ENCODE peak calls at places on chromosome 11, in ten cellular contexts. U, N, T, F, E, Y, I, Z, Q and J are unnamed samples.

GRCh38 chr11:119615003-119615878 is 113.8 kb downstream of the NECTIN1 start:
- DNase-seq in U (no peak), N (peak), T (peak), F (peak), E (peak), Y (peak), I (peak), Z (peak), Q (peak), J (no peak)

GRCh38 chr11:23041104-23041503 is 180.8 kb upstream of the CCDC179 start:
- DNase-seq in U (no peak), N (no peak), T (no peak), F (no peak), E (no peak), Y (no peak), I (no peak), Z (no peak), Q (no peak), J (no peak)

GRCh38 chr11:72871089-72871488 is 56.9 kb downstream of the ATG16L2 start:
- DNase-seq in U (no peak), N (no peak), T (no peak), F (no peak), E (no peak), Y (no peak), I (no peak), Z (no peak), Q (peak), J (no peak)

GRCh38 chr11:96055706-96056387 is 131.9 kb upstream of the MTMR2 start:
- DNase-seq in U (no peak), N (peak), T (peak), F (no peak), E (peak), Y (no peak), I (no peak), Z (no peak), Q (peak), J (no peak)

GRCh38 chr11:130581631-130582030 is 133.2 kb downstream of the ADAMTS15 start:
- DNase-seq in U (no peak), N (no peak), T (peak), F (no peak), E (peak), Y (no peak), I (peak), Z (no peak), Q (peak), J (no peak)

GRCh38 chr11:123654566-123655081 is at the start of gene SCN3B:
- DNase-seq in U (peak), N (peak), T (peak), F (peak), E (peak), Y (no peak), I (peak), Z (no peak), Q (peak), J (no peak)

GRCh38 chr11:28058333-28058732 is 49.6 kb downstream of the KIF18A start:
- DNase-seq in U (no peak), N (no peak), T (peak), F (no peak), E (no peak), Y (no peak), I (no peak), Z (no peak), Q (no peak), J (no peak)

GRCh38 chr11:20626279-20626678 is 26.9 kb downstream of the SLC6A5 start:
- DNase-seq in U (no peak), N (no peak), T (no peak), F (no peak), E (no peak), Y (no peak), I (no peak), Z (no peak), Q (no peak), J (no peak)

GRCh38 chr11:83191986-83192385 is 1.5 kb upstream of the ANKRD42 start:
- DNase-seq in U (peak), N (no peak), T (no peak), F (no peak), E (no peak), Y (no peak), I (no peak), Z (no peak), Q (no peak), J (no peak)

GRCh38 chr11:27420722-27421572 is 51.6 kb downstream of the LGR4 start:
- DNase-seq in U (peak), N (no peak), T (peak), F (no peak), E (no peak), Y (no peak), I (no peak), Z (no peak), Q (no peak), J (no peak)

GRCh38 chr11:119120639-119121007 is 757 bp upstream of the HINFP start:
- DNase-seq in U (peak), N (peak), T (peak), F (no peak), E (no peak), Y (no peak), I (no peak), Z (no peak), Q (peak), J (no peak)

GRCh38 chr11:66728760-66729385 is at the start of gene SPTBN2:
- DNase-seq in U (peak), N (peak), T (peak), F (no peak), E (no peak), Y (no peak), I (no peak), Z (no peak), Q (no peak), J (no peak)

GRCh38 chr11:61297741-61298140 is 2.6 kb upstream of the VWCE start:
- DNase-seq in U (no peak), N (peak), T (peak), F (peak), E (peak), Y (no peak), I (no peak), Z (no peak), Q (peak), J (no peak)

GRCh38 chr11:74316772-74317505 is 5.5 kb upstream of the P4HA3 start:
- DNase-seq in U (no peak), N (no peak), T (peak), F (no peak), E (peak), Y (no peak), I (no peak), Z (no peak), Q (peak), J (no peak)

GRCh38 chr11:101034076-101034475 is 95.5 kb downstream of the PGR start:
- DNase-seq in U (no peak), N (no peak), T (no peak), F (no peak), E (no peak), Y (no peak), I (no peak), Z (no peak), Q (peak), J (no peak)

GRCh38 chr11:104256525-104256924 is 92.6 kb upstream of the PDGFD start:
- DNase-seq in U (no peak), N (peak), T (no peak), F (no peak), E (no peak), Y (no peak), I (no peak), Z (no peak), Q (peak), J (no peak)

GRCh38 chr11:121105063-121105480 is 4.0 kb downstream of the TECTA start:
- DNase-seq in U (no peak), N (no peak), T (no peak), F (peak), E (no peak), Y (no peak), I (no peak), Z (no peak), Q (peak), J (no peak)

GRCh38 chr11:120324932-120325810 is at the start of gene TLCD5:
- DNase-seq in U (peak), N (peak), T (peak), F (peak), E (peak), Y (peak), I (peak), Z (no peak), Q (peak), J (no peak)

GRCh38 chr11:122210378-122210995 is 94.5 kb upstream of the BLID start:
- DNase-seq in U (no peak), N (no peak), T (no peak), F (no peak), E (no peak), Y (no peak), I (no peak), Z (no peak), Q (no peak), J (no peak)

GRCh38 chr11:25991476-25991875 is 340.5 kb upstream of the ANO3 start:
- DNase-seq in U (no peak), N (no peak), T (no peak), F (no peak), E (no peak), Y (no peak), I (no peak), Z (no peak), Q (no peak), J (no peak)

GRCh38 chr11:63032451-63032850 is 16.8 kb upstream of the SLC22A8 start:
- DNase-seq in U (no peak), N (no peak), T (no peak), F (no peak), E (no peak), Y (no peak), I (no peak), Z (no peak), Q (no peak), J (no peak)

GRCh38 chr11:78350646-78351165 is 66.9 kb downstream of the GAB2 start:
- DNase-seq in U (no peak), N (no peak), T (peak), F (peak), E (no peak), Y (no peak), I (no peak), Z (peak), Q (peak), J (no peak)

GRCh38 chr11:61919841-61920631 is 2.7 kb upstream of the RAB3IL1 start:
- DNase-seq in U (peak), N (no peak), T (no peak), F (no peak), E (no peak), Y (no peak), I (no peak), Z (no peak), Q (no peak), J (no peak)

GRCh38 chr11:121886005-121886739 is 229.8 kb downstream of the BLID start:
- DNase-seq in U (no peak), N (no peak), T (no peak), F (peak), E (no peak), Y (no peak), I (no peak), Z (no peak), Q (no peak), J (no peak)

GRCh38 chr11:105202844-105203548 is 63.4 kb upstream of the CARD18 start:
- DNase-seq in U (no peak), N (peak), T (peak), F (peak), E (no peak), Y (peak), I (no peak), Z (no peak), Q (no peak), J (no peak)

GRCh38 chr11:96238563-96239166 is 104.3 kb downstream of the MAML2 start:
- DNase-seq in U (no peak), N (no peak), T (peak), F (no peak), E (no peak), Y (no peak), I (no peak), Z (no peak), Q (peak), J (no peak)

GRCh38 chr11:113529606-113530005 is 54.4 kb upstream of the DRD2 start:
- DNase-seq in U (no peak), N (no peak), T (no peak), F (no peak), E (no peak), Y (no peak), I (no peak), Z (no peak), Q (no peak), J (no peak)

GRCh38 chr11:122711362-122711761 is 55.8 kb downstream of the UBASH3B start:
- DNase-seq in U (no peak), N (no peak), T (no peak), F (peak), E (peak), Y (no peak), I (no peak), Z (no peak), Q (no peak), J (no peak)

GRCh38 chr11:32426192-32426591 is 9.1 kb downstream of the WT1 start:
- DNase-seq in U (no peak), N (no peak), T (no peak), F (no peak), E (no peak), Y (no peak), I (no peak), Z (no peak), Q (no peak), J (no peak)

GRCh38 chr11:127059286-127060200 is 59.0 kb upstream of the KIRREL3 start:
- DNase-seq in U (no peak), N (no peak), T (peak), F (no peak), E (no peak), Y (no peak), I (no peak), Z (no peak), Q (no peak), J (no peak)

GRCh38 chr11:122167100-122167499 is 51.1 kb upstream of the BLID start:
- DNase-seq in U (no peak), N (peak), T (peak), F (peak), E (peak), Y (peak), I (no peak), Z (no peak), Q (peak), J (no peak)

GRCh38 chr11:16981651-16982194 is 32.5 kb downstream of the PLEKHA7 start:
- DNase-seq in U (no peak), N (no peak), T (peak), F (no peak), E (peak), Y (peak), I (no peak), Z (no peak), Q (peak), J (no peak)

GRCh38 chr11:128775513-128775912 is 81.6 kb downstream of the FLI1 start:
- DNase-seq in U (no peak), N (no peak), T (peak), F (peak), E (no peak), Y (no peak), I (no peak), Z (no peak), Q (no peak), J (no peak)

GRCh38 chr11:128776088-128776433 is 82.2 kb downstream of the FLI1 start:
- DNase-seq in U (no peak), N (no peak), T (no peak), F (no peak), E (peak), Y (no peak), I (no peak), Z (no peak), Q (no peak), J (no peak)

GRCh38 chr11:128774593-128774992 is 80.7 kb downstream of the FLI1 start:
- DNase-seq in U (no peak), N (no peak), T (no peak), F (peak), E (no peak), Y (no peak), I (no peak), Z (no peak), Q (no peak), J (no peak)

GRCh38 chr11:128771102-128771501 is 77.2 kb downstream of the FLI1 start:
- DNase-seq in U (no peak), N (no peak), T (no peak), F (no peak), E (no peak), Y (no peak), I (no peak), Z (no peak), Q (no peak), J (no peak)

GRCh38 chr11:128772814-128773213 is 78.9 kb downstream of the FLI1 start:
- DNase-seq in U (no peak), N (no peak), T (no peak), F (peak), E (no peak), Y (no peak), I (no peak), Z (no peak), Q (no peak), J (no peak)
- H3K4me3 ChIP-seq in U (no peak), N (no peak), T (no peak), F (no peak), E (no peak), Y (no peak), I (no peak), Z (no peak), Q (no peak), J (no peak)

GRCh38 chr11:110711776-110712642 is at the start of gene ARHGAP20:
- DNase-seq in U (peak), N (peak), T (peak), F (peak), E (peak), Y (no peak), I (peak), Z (no peak), Q (peak), J (no peak)

GRCh38 chr11:110713469-110713776 is 1.2 kb upstream of the ARHGAP20 start:
- DNase-seq in U (no peak), N (no peak), T (no peak), F (no peak), E (no peak), Y (no peak), I (no peak), Z (no peak), Q (no peak), J (no peak)

GRCh38 chr11:110710520-110711381 is 1.5 kb downstream of the ARHGAP20 start:
- DNase-seq in U (no peak), N (no peak), T (peak), F (peak), E (no peak), Y (no peak), I (no peak), Z (no peak), Q (peak), J (no peak)

GRCh38 chr11:110711448-110711775 is 825 bp downstream of the ARHGAP20 start:
- DNase-seq in U (no peak), N (no peak), T (no peak), F (no peak), E (no peak), Y (no peak), I (no peak), Z (no peak), Q (no peak), J (no peak)

DNA sequence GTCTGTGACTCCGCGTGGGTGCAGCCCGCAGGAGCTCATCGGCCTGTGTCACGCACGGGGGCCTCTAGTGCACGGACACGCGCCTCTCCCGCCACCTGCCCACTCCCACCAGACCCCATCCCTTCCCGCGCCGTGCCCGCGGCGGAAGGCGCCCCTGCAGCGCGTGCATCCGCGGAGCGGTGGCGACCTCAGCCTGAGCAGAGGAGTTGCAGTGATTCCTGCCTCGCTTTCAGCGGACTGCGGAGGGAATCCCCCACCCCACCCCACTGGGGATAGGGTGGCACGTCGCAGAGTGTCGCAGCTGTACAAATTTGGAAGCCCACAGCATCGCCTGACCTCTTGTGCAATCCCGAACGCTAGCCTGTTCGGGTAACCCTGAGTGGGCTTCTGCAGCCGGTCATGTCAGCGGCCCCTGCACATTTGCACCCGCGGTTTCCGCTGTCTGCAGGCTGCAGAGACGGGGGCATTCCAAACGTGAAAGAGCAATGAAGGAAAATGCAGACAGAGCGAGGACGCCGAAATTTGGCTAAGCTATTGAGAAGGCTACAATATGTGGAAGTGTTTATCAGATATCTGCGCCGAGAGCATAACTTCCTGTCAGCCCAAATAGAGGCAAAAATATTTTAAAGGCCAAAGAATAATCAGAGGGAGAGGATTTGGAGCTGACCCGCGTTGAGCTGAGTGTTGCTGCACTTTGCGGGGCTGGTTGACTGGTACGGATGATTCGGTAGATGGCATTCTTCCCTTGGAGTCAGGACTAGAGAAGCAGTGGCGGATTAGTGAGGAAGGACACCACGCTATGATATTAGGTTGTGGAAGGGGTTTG is 619 bp upstream of the ARHGAP20 start:
- DNase-seq in U (no peak), N (no peak), T (peak), F (peak), E (peak), Y (no peak), I (no peak), Z (no peak), Q (peak), J (no peak)
- TF ChIP-seq EZH2 in U (no peak), N (peak), T (peak), F (peak), E (peak), Y (no peak), I (no peak), Z (peak), Q (no peak), J (no peak)

DNA sequence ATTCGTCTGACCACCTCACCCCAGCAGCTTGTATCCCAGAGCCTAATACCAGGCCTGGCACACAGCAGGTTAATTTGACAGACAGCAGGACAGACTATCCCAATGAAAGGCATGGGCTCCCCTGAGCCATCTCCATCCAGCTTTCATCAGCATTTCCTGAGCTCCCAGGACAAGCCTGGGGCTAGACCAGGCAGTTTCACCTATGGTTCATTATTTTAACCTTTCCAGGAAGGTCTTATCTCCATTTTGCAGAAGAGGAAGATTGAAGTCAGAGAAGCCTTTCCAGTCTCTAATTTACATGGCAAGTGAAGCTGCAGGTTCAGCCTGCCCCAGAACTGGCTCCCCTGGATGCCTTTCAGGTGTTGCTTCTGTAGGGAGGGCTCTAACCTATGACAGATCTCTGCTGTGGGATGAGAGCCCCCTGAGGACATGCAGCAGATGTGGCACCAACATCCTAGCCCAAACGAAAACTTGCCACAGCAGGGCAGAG is 17.0 kb downstream of the ARRB1 start:
- DNase-seq in U (peak), N (no peak), T (no peak), F (no peak), E (no peak), Y (no peak), I (no peak), Z (no peak), Q (no peak), J (no peak)
- H3K9ac ChIP-seq in U (peak), N (no peak), T (no peak), F (no peak), E (no peak), Y (no peak), I (no peak), Z (no peak), Q (no peak), J (peak)

GRCh38 chr11:86251285-86251830 is 6.8 kb downstream of the EED start:
- DNase-seq in U (no peak), N (no peak), T (no peak), F (no peak), E (no peak), Y (no peak), I (peak), Z (no peak), Q (no peak), J (no peak)
- H3K4me3 ChIP-seq in U (no peak), N (no peak), T (no peak), F (no peak), E (no peak), Y (no peak), I (no peak), Z (peak), Q (peak), J (peak)

GRCh38 chr11:45920531-45921477 is 1.7 kb upstream of the LARGE2 start:
- DNase-seq in U (no peak), N (no peak), T (no peak), F (no peak), E (no peak), Y (no peak), I (no peak), Z (no peak), Q (no peak), J (no peak)

GRCh38 chr11:45924036-45924915 is 1.8 kb downstream of the LARGE2 start:
- DNase-seq in U (no peak), N (no peak), T (no peak), F (no peak), E (no peak), Y (no peak), I (no peak), Z (no peak), Q (no peak), J (no peak)

GRCh38 chr11:45921561-45922424 is 663 bp upstream of the LARGE2 start:
- DNase-seq in U (no peak), N (peak), T (no peak), F (no peak), E (no peak), Y (no peak), I (peak), Z (no peak), Q (no peak), J (no peak)

GRCh38 chr11:45924927-45925326 is 2.5 kb downstream of the LARGE2 start:
- DNase-seq in U (no peak), N (no peak), T (no peak), F (no peak), E (no peak), Y (no peak), I (no peak), Z (no peak), Q (no peak), J (no peak)

GRCh38 chr11:45922425-45923082 is at the start of gene LARGE2:
- DNase-seq in U (peak), N (peak), T (no peak), F (no peak), E (no peak), Y (no peak), I (peak), Z (no peak), Q (no peak), J (no peak)
- TF ChIP-seq EZH2 in U (no peak), N (no peak), T (peak), F (peak), E (no peak), Y (no peak), I (no peak), Z (no peak), Q (no peak), J (no peak)

GRCh38 chr11:92130432-92130831 is 94.2 kb upstream of the FAT3 start:
- DNase-seq in U (no peak), N (peak), T (peak), F (no peak), E (peak), Y (no peak), I (no peak), Z (no peak), Q (peak), J (no peak)
- H3K9ac ChIP-seq in U (no peak), N (no peak), T (peak), F (no peak), E (no peak), Y (no peak), I (no peak), Z (no peak), Q (no peak), J (no peak)

GRCh38 chr11:64874841-64875240 is 3.6 kb downstream of the EHD1 start:
- DNase-seq in U (no peak), N (no peak), T (no peak), F (no peak), E (no peak), Y (no peak), I (no peak), Z (no peak), Q (no peak), J (no peak)
- H3K4me3 ChIP-seq in U (no peak), N (peak), T (peak), F (no peak), E (no peak), Y (no peak), I (no peak), Z (peak), Q (peak), J (no peak)